ENCODE peak calls at places on chromosomes 5 and 9, in four cellular contexts. Z is sigmoid colon; J is activated CD4-positive, alpha-beta T cell treated with anti-CD3 and anti-CD28 coated beads, Interleukin-2, amount 10 ng/mL, durations not matched to agents 7 days and 5 days; Q is Panc1. W is an unnamed sample.

GRCh38 chr9:69385474-69386091 is 60.6 kb downstream of the ENTREP1 start:
- DNase-seq in J (no peak), Q (no peak), Z (no peak), W (no peak)

GRCh38 chr5:134813827-134814226 is 31.9 kb upstream of the C5orf24 start:
- DNase-seq in Q (no peak), J (no peak), Z (no peak), W (no peak)

GRCh38 chr5:131994533-131995226 is 16.8 kb downstream of the ACSL6 start:
- DNase-seq in J (no peak), Q (no peak), Z (no peak), W (no peak)

GRCh38 chr9:96667363-96667728 is 12.2 kb upstream of the PRXL2C start:
- DNase-seq in Q (no peak), Z (no peak), J (no peak), W (no peak)

GRCh38 chr5:137621306-137621705 is 114.6 kb downstream of the KLHL3 start:
- DNase-seq in Q (no peak), J (no peak), Z (no peak), W (no peak)

GRCh38 chr9:99421369-99421768 is 199.3 kb downstream of the SEC61B start:
- DNase-seq in Z (no peak), Q (no peak), J (no peak), W (no peak)

GRCh38 chr5:80181618-80182211 is 74.1 kb downstream of the SERINC5 start:
- DNase-seq in Q (no peak), J (peak; percentile 81), Z (no peak), W (peak; percentile 80)

GRCh38 chr5:151622367-151623097 is 31.4 kb upstream of the FAT2 start:
- DNase-seq in Z (no peak), J (no peak), Q (no peak), W (no peak)

GRCh38 chr5:73030995-73031394 is 75.2 kb downstream of the FCHO2 start:
- DNase-seq in J (no peak), Q (no peak), Z (no peak), W (no peak)

GRCh38 chr5:65034029-65034781 is 265.5 kb downstream of the CWC27 start:
- DNase-seq in J (no peak), Q (no peak), Z (no peak), W (peak; percentile 68)

GRCh38 chr5:127960126-127960744 is 123.3 kb upstream of the SLC12A2 start:
- DNase-seq in Z (no peak), J (no peak), Q (no peak), W (no peak)